ENCODE peak calls at places on chromosomes 7 and 10, in eight cellular contexts. One of them, this sample, is unnamed.

GRCh38 chr7:139118803-139119485 is 9.4 kb upstream of the ZC3HAV1 start:
- DNase-seq in heart left ventricle: no peak
- DNase-seq in HFFc6: no peak
- DNase-seq in H1: no peak
- DNase-seq in WTC11: no peak
- DNase-seq in AG04449: no peak
- DNase-seq in lung: no peak
- DNase-seq in CD4-positive, alpha-beta T cell: no peak
- DNase-seq in this sample: no peak

GRCh38 chr7:156942708-156943090 is 6.8 kb upstream of the NOM1 start:
- DNase-seq in HFFc6: no peak
- DNase-seq in H1: no peak
- DNase-seq in lung: no peak
- DNase-seq in heart left ventricle: no peak
- DNase-seq in CD4-positive, alpha-beta T cell: no peak
- DNase-seq in WTC11: peak
- DNase-seq in AG04449: no peak
- DNase-seq in this sample: no peak

GRCh38 chr10:98478430-98479222 is 31.9 kb upstream of the HPS1 start:
- DNase-seq in lung: no peak
- DNase-seq in AG04449: no peak
- DNase-seq in CD4-positive, alpha-beta T cell: no peak
- DNase-seq in WTC11: no peak
- DNase-seq in H1: no peak
- DNase-seq in heart left ventricle: no peak
- DNase-seq in HFFc6: peak
- DNase-seq in this sample: no peak

GRCh38 chr10:110600487-110601101 is 33.1 kb downstream of the SMC3 start:
- DNase-seq in AG04449: no peak
- DNase-seq in H1: peak
- DNase-seq in heart left ventricle: no peak
- DNase-seq in WTC11: no peak
- DNase-seq in CD4-positive, alpha-beta T cell: no peak
- DNase-seq in lung: no peak
- DNase-seq in HFFc6: peak
- DNase-seq in this sample: peak

GRCh38 chr7:37756797-37757551 is 73.4 kb downstream of the GPR141 start:
- DNase-seq in H1: no peak
- DNase-seq in AG04449: no peak
- DNase-seq in lung: no peak
- DNase-seq in HFFc6: no peak
- DNase-seq in WTC11: no peak
- DNase-seq in CD4-positive, alpha-beta T cell: no peak
- DNase-seq in heart left ventricle: no peak
- DNase-seq in this sample: no peak

GRCh38 chr7:1953199-1954190 is 279.2 kb downstream of the MAD1L1 start:
- DNase-seq in CD4-positive, alpha-beta T cell: no peak
- DNase-seq in heart left ventricle: no peak
- DNase-seq in WTC11: no peak
- DNase-seq in H1: no peak
- DNase-seq in HFFc6: no peak
- DNase-seq in AG04449: no peak
- DNase-seq in lung: no peak
- DNase-seq in this sample: no peak

GRCh38 chr7:151426486-151426905 is 13.4 kb downstream of the CRYGN start:
- DNase-seq in HFFc6: peak
- DNase-seq in lung: peak
- DNase-seq in WTC11: no peak
- DNase-seq in H1: no peak
- DNase-seq in heart left ventricle: peak
- DNase-seq in AG04449: peak
- DNase-seq in CD4-positive, alpha-beta T cell: no peak
- DNase-seq in this sample: peak

GRCh38 chr7:12706900-12707536 is 19.6 kb downstream of the ARL4A start:
- DNase-seq in CD4-positive, alpha-beta T cell: no peak
- DNase-seq in H1: no peak
- DNase-seq in heart left ventricle: no peak
- DNase-seq in lung: no peak
- DNase-seq in AG04449: no peak
- DNase-seq in HFFc6: peak
- DNase-seq in WTC11: no peak
- DNase-seq in this sample: no peak

GRCh38 chr7:44617225-44617885 is 10.9 kb downstream of the OGDH start:
- DNase-seq in AG04449: no peak
- DNase-seq in H1: no peak
- DNase-seq in CD4-positive, alpha-beta T cell: no peak
- DNase-seq in WTC11: no peak
- DNase-seq in heart left ventricle: no peak
- DNase-seq in lung: no peak
- DNase-seq in HFFc6: peak
- DNase-seq in this sample: no peak

GRCh38 chr10:122128357-122128756 is 139.4 kb downstream of the TACC2 start:
- DNase-seq in AG04449: no peak
- DNase-seq in HFFc6: no peak
- DNase-seq in H1: no peak
- DNase-seq in WTC11: no peak
- DNase-seq in heart left ventricle: peak
- DNase-seq in lung: no peak
- DNase-seq in CD4-positive, alpha-beta T cell: no peak
- DNase-seq in this sample: no peak
- TF ChIP-seq CTCF in AG04449: no peak
- TF ChIP-seq CTCF in HFFc6: no peak
- TF ChIP-seq CTCF in H1: no peak
- TF ChIP-seq CTCF in WTC11: no peak
- TF ChIP-seq CTCF in heart left ventricle: peak
- TF ChIP-seq CTCF in lung: no peak
- TF ChIP-seq CTCF in CD4-positive, alpha-beta T cell: no peak
- TF ChIP-seq CTCF in this sample: peak

GRCh38 chr7:90312745-90313144 is 8.4 kb downstream of the FAM237B start:
- DNase-seq in CD4-positive, alpha-beta T cell: no peak
- DNase-seq in AG04449: no peak
- DNase-seq in lung: no peak
- DNase-seq in HFFc6: no peak
- DNase-seq in H1: no peak
- DNase-seq in heart left ventricle: no peak
- DNase-seq in WTC11: no peak
- DNase-seq in this sample: no peak
- TF ChIP-seq CTCF in CD4-positive, alpha-beta T cell: no peak
- TF ChIP-seq CTCF in AG04449: peak
- TF ChIP-seq CTCF in lung: no peak
- TF ChIP-seq CTCF in HFFc6: peak
- TF ChIP-seq CTCF in H1: no peak
- TF ChIP-seq CTCF in heart left ventricle: no peak
- TF ChIP-seq CTCF in WTC11: no peak
- TF ChIP-seq CTCF in this sample: peak

GRCh38 chr7:30226593-30227268 is 57.7 kb upstream of the ZNRF2 start:
- DNase-seq in H1: peak
- DNase-seq in lung: peak
- DNase-seq in HFFc6: no peak
- DNase-seq in heart left ventricle: no peak
- DNase-seq in CD4-positive, alpha-beta T cell: no peak
- DNase-seq in WTC11: peak
- DNase-seq in AG04449: no peak
- DNase-seq in this sample: no peak
- TF ChIP-seq CTCF in H1: peak
- TF ChIP-seq CTCF in lung: peak
- TF ChIP-seq CTCF in HFFc6: peak
- TF ChIP-seq CTCF in heart left ventricle: no peak
- TF ChIP-seq CTCF in CD4-positive, alpha-beta T cell: no peak
- TF ChIP-seq CTCF in WTC11: peak
- TF ChIP-seq CTCF in AG04449: peak
- TF ChIP-seq CTCF in this sample: no peak

GRCh38 chr10:126521354-126521753 is 133.1 kb upstream of the ADAM12 start:
- DNase-seq in H1: no peak
- DNase-seq in lung: no peak
- DNase-seq in CD4-positive, alpha-beta T cell: no peak
- DNase-seq in WTC11: no peak
- DNase-seq in AG04449: no peak
- DNase-seq in heart left ventricle: no peak
- DNase-seq in HFFc6: no peak
- DNase-seq in this sample: no peak

GRCh38 chr10:126523071-126523470 is 134.8 kb upstream of the ADAM12 start:
- DNase-seq in lung: no peak
- DNase-seq in WTC11: no peak
- DNase-seq in AG04449: no peak
- DNase-seq in CD4-positive, alpha-beta T cell: no peak
- DNase-seq in H1: no peak
- DNase-seq in heart left ventricle: no peak
- DNase-seq in HFFc6: no peak
- DNase-seq in this sample: no peak

GRCh38 chr10:126519188-126519587 is 130.9 kb upstream of the ADAM12 start:
- DNase-seq in lung: no peak
- DNase-seq in HFFc6: no peak
- DNase-seq in CD4-positive, alpha-beta T cell: no peak
- DNase-seq in H1: no peak
- DNase-seq in heart left ventricle: no peak
- DNase-seq in WTC11: no peak
- DNase-seq in AG04449: no peak
- DNase-seq in this sample: no peak

GRCh38 chr10:126519992-126520391 is 131.7 kb upstream of the ADAM12 start:
- DNase-seq in H1: no peak
- DNase-seq in AG04449: no peak
- DNase-seq in lung: no peak
- DNase-seq in heart left ventricle: no peak
- DNase-seq in WTC11: peak
- DNase-seq in HFFc6: no peak
- DNase-seq in CD4-positive, alpha-beta T cell: no peak
- DNase-seq in this sample: no peak

GRCh38 chr10:126520918-126521317 is 132.6 kb upstream of the ADAM12 start:
- DNase-seq in CD4-positive, alpha-beta T cell: no peak
- DNase-seq in AG04449: no peak
- DNase-seq in H1: no peak
- DNase-seq in WTC11: no peak
- DNase-seq in heart left ventricle: no peak
- DNase-seq in HFFc6: no peak
- DNase-seq in lung: no peak
- DNase-seq in this sample: no peak
- TF ChIP-seq CTCF in CD4-positive, alpha-beta T cell: no peak
- TF ChIP-seq CTCF in AG04449: no peak
- TF ChIP-seq CTCF in H1: no peak
- TF ChIP-seq CTCF in WTC11: no peak
- TF ChIP-seq CTCF in heart left ventricle: no peak
- TF ChIP-seq CTCF in HFFc6: peak
- TF ChIP-seq CTCF in lung: no peak
- TF ChIP-seq CTCF in this sample: no peak

GRCh38 chr7:51000956-51001355 is 218.3 kb upstream of the GRB10 start:
- DNase-seq in heart left ventricle: no peak
- DNase-seq in lung: no peak
- DNase-seq in H1: no peak
- DNase-seq in HFFc6: no peak
- DNase-seq in AG04449: no peak
- DNase-seq in WTC11: no peak
- DNase-seq in CD4-positive, alpha-beta T cell: no peak
- DNase-seq in this sample: no peak
- TF ChIP-seq CTCF in heart left ventricle: no peak
- TF ChIP-seq CTCF in lung: no peak
- TF ChIP-seq CTCF in H1: peak
- TF ChIP-seq CTCF in HFFc6: peak
- TF ChIP-seq CTCF in AG04449: no peak
- TF ChIP-seq CTCF in WTC11: no peak
- TF ChIP-seq CTCF in CD4-positive, alpha-beta T cell: no peak
- TF ChIP-seq CTCF in this sample: no peak

GRCh38 chr10:118305730-118306129 is 36.4 kb downstream of the FAM204A start:
- DNase-seq in AG04449: no peak
- DNase-seq in CD4-positive, alpha-beta T cell: no peak
- DNase-seq in lung: no peak
- DNase-seq in heart left ventricle: no peak
- DNase-seq in WTC11: no peak
- DNase-seq in H1: no peak
- DNase-seq in HFFc6: no peak
- DNase-seq in this sample: no peak
- TF ChIP-seq CTCF in AG04449: no peak
- TF ChIP-seq CTCF in CD4-positive, alpha-beta T cell: no peak
- TF ChIP-seq CTCF in lung: no peak
- TF ChIP-seq CTCF in heart left ventricle: no peak
- TF ChIP-seq CTCF in WTC11: no peak
- TF ChIP-seq CTCF in H1: no peak
- TF ChIP-seq CTCF in HFFc6: no peak
- TF ChIP-seq CTCF in this sample: no peak

GRCh38 chr7:142420554-142421362 is 162.9 kb upstream of the PRSS58 start:
- DNase-seq in heart left ventricle: no peak
- DNase-seq in AG04449: no peak
- DNase-seq in lung: no peak
- DNase-seq in H1: no peak
- DNase-seq in WTC11: peak
- DNase-seq in CD4-positive, alpha-beta T cell: no peak
- DNase-seq in HFFc6: peak
- DNase-seq in this sample: no peak
- TF ChIP-seq CTCF in heart left ventricle: no peak
- TF ChIP-seq CTCF in AG04449: peak
- TF ChIP-seq CTCF in lung: no peak
- TF ChIP-seq CTCF in H1: peak
- TF ChIP-seq CTCF in WTC11: no peak
- TF ChIP-seq CTCF in CD4-positive, alpha-beta T cell: no peak
- TF ChIP-seq CTCF in HFFc6: peak
- TF ChIP-seq CTCF in this sample: peak